ENCODE peak calls at places on chromosomes 5 and 9, in seven cellular contexts. P is H1, E is HepG2, Z is A549, G is HCT116, X is IMR-90, Q is GM12878. T is an unnamed sample.

GRCh38 chr5:100430268-100430900 is 104.8 kb upstream of the FAM174A start:
- DNase-seq in P (no peak), E (peak), Z (peak), G (peak), X (peak), Q (peak), T (peak)

GRCh38 chr9:110095238-110095637 is 112.7 kb downstream of the C9orf152 start:
- DNase-seq in P (no peak), E (no peak), Z (no peak), G (no peak), X (peak), Q (no peak), T (no peak)

GRCh38 chr9:126682928-126683697 is 69.4 kb downstream of the LMX1B start:
- DNase-seq in P (no peak), E (no peak), Z (no peak), G (no peak), X (no peak), Q (no peak), T (no peak)

GRCh38 chr5:16742938-16743337 is 126.1 kb upstream of the RETREG1 start:
- DNase-seq in P (no peak), E (peak), Z (no peak), G (no peak), X (peak), Q (no peak), T (no peak)

GRCh38 chr5:122195784-122196394 is 66.5 kb downstream of the ZNF474 start:
- DNase-seq in P (no peak), E (peak), Z (peak), G (peak), X (peak), Q (no peak), T (peak)

GRCh38 chr5:93062548-93062947 is 518.5 kb downstream of the NR2F1-AS1 start:
- DNase-seq in P (no peak), E (no peak), Z (peak), G (no peak), X (no peak), Q (no peak), T (no peak)

GRCh38 chr9:89544280-89544664 is 46.4 kb upstream of the SEMA4D start:
- DNase-seq in P (no peak), E (no peak), Z (no peak), G (no peak), X (no peak), Q (no peak), T (no peak)

GRCh38 chr9:6090272-6090671 is 74.8 kb upstream of the RANBP6 start:
- DNase-seq in P (no peak), E (no peak), Z (no peak), G (no peak), X (no peak), Q (no peak), T (no peak)

GRCh38 chr5:128596071-128596470 is 58.0 kb upstream of the FBN2 start:
- DNase-seq in P (no peak), E (no peak), Z (no peak), G (no peak), X (peak), Q (no peak), T (no peak)

GRCh38 chr5:155711882-155712281 is 615.1 kb upstream of the SGCD start:
- DNase-seq in P (no peak), E (no peak), Z (no peak), G (no peak), X (no peak), Q (no peak), T (no peak)

GRCh38 chr5:79526493-79526892 is 12.6 kb upstream of the HOMER1 start:
- DNase-seq in P (no peak), E (no peak), Z (no peak), G (no peak), X (no peak), Q (no peak), T (no peak)

GRCh38 chr9:24096756-24097155 is 270.7 kb upstream of the ELAVL2 start:
- DNase-seq in P (no peak), E (no peak), Z (no peak), G (no peak), X (no peak), Q (no peak), T (no peak)

GRCh38 chr5:102498271-102499034 is at the start of gene SLCO6A1:
- DNase-seq in P (no peak), E (no peak), Z (no peak), G (no peak), X (no peak), Q (no peak), T (peak)

GRCh38 chr5:88450239-88450638 is 181.6 kb upstream of the TMEM161B start:
- DNase-seq in P (no peak), E (no peak), Z (no peak), G (no peak), X (no peak), Q (no peak), T (no peak)

GRCh38 chr9:114303977-114304376 is 18.9 kb upstream of the ORM1 start:
- DNase-seq in P (no peak), E (no peak), Z (no peak), G (no peak), X (no peak), Q (no peak), T (no peak)

GRCh38 chr9:106298997-106299396 is 564.0 kb upstream of the ZNF462 start:
- DNase-seq in P (no peak), E (no peak), Z (no peak), G (no peak), X (no peak), Q (no peak), T (no peak)

GRCh38 chr5:56321236-56321881 is 88.2 kb upstream of the ANKRD55 start:
- DNase-seq in P (no peak), E (no peak), Z (no peak), G (no peak), X (no peak), Q (no peak), T (no peak)
- TF ChIP-seq CEBPB in P (no peak), E (no peak), Z (no peak), G (no peak), X (no peak), Q (no peak), T (no peak)

GRCh38 chr9:118558026-118558425 is 811.2 kb downstream of the BRINP1 start:
- DNase-seq in P (no peak), E (no peak), Z (no peak), G (no peak), X (no peak), Q (no peak), T (no peak)
- TF ChIP-seq CEBPB in P (no peak), E (no peak), Z (no peak), G (no peak), X (no peak), Q (no peak), T (no peak)

GRCh38 chr5:141490771-141491170 is 1.9 kb downstream of the PCDHGC5 start:
- DNase-seq in P (no peak), E (no peak), Z (no peak), G (no peak), X (no peak), Q (no peak), T (no peak)

GRCh38 chr5:141487131-141487530 is 1.8 kb upstream of the PCDHGC5 start:
- DNase-seq in P (no peak), E (no peak), Z (no peak), G (no peak), X (no peak), Q (no peak), T (no peak)

GRCh38 chr5:141490271-141490670 is 1.4 kb downstream of the PCDHGC5 start:
- DNase-seq in P (no peak), E (no peak), Z (no peak), G (no peak), X (no peak), Q (no peak), T (no peak)

GRCh38 chr5:141489841-141490240 is 960 bp downstream of the PCDHGC5 start:
- DNase-seq in P (no peak), E (no peak), Z (no peak), G (no peak), X (no peak), Q (no peak), T (no peak)

GRCh38 chr5:141488591-141489478 is at the start of gene PCDHGC5:
- DNase-seq in P (no peak), E (no peak), Z (no peak), G (no peak), X (peak), Q (no peak), T (no peak)
- TF ChIP-seq CEBPB in P (no peak), E (no peak), Z (no peak), G (no peak), X (no peak), Q (no peak), T (no peak)

GRCh38 chr5:66904189-66904588 is 292.4 kb downstream of the CD180 start:
- DNase-seq in P (peak), E (no peak), Z (no peak), G (no peak), X (no peak), Q (no peak), T (no peak)
- TF ChIP-seq CEBPB in P (no peak), E (no peak), Z (no peak), G (no peak), X (no peak), Q (no peak), T (no peak)

GRCh38 chr9:16873131-16873787 is 2.8 kb upstream of the BNC2 start:
- DNase-seq in P (no peak), E (no peak), Z (peak), G (no peak), X (peak), Q (no peak), T (no peak)
- TF ChIP-seq CEBPB in P (no peak), E (no peak), Z (no peak), G (no peak), X (no peak), Q (no peak), T (no peak)

GRCh38 chr9:16406536-16407225 is 463.8 kb downstream of the BNC2 start:
- DNase-seq in P (no peak), E (no peak), Z (no peak), G (no peak), X (no peak), Q (no peak), T (no peak)

GRCh38 chr9:16413509-16414016 is 456.9 kb downstream of the BNC2 start:
- DNase-seq in P (no peak), E (peak), Z (peak), G (no peak), X (peak), Q (no peak), T (no peak)

GRCh38 chr9:16414451-16414850 is 456.0 kb downstream of the BNC2 start:
- DNase-seq in P (no peak), E (no peak), Z (peak), G (no peak), X (no peak), Q (no peak), T (no peak)

GRCh38 chr9:16405421-16405820 is 465.0 kb downstream of the BNC2 start:
- DNase-seq in P (no peak), E (no peak), Z (no peak), G (no peak), X (no peak), Q (no peak), T (no peak)

GRCh38 chr9:16410601-16411285 is 459.7 kb downstream of the BNC2 start:
- DNase-seq in P (no peak), E (no peak), Z (peak), G (no peak), X (peak), Q (no peak), T (no peak)
- TF ChIP-seq CEBPB in P (no peak), E (no peak), Z (no peak), G (no peak), X (no peak), Q (no peak), T (no peak)

GRCh38 chr5:150670275-150670960 is 9.4 kb downstream of the MYOZ3 start:
- DNase-seq in P (no peak), E (no peak), Z (no peak), G (no peak), X (no peak), Q (no peak), T (no peak)

GRCh38 chr5:150670961-150671337 is 9.9 kb downstream of the MYOZ3 start:
- DNase-seq in P (no peak), E (no peak), Z (no peak), G (no peak), X (no peak), Q (no peak), T (no peak)

GRCh38 chr5:150672884-150673275 is 11.8 kb downstream of the MYOZ3 start:
- DNase-seq in P (no peak), E (no peak), Z (no peak), G (no peak), X (no peak), Q (no peak), T (no peak)

GRCh38 chr5:150672237-150672883 is 11.3 kb downstream of the MYOZ3 start:
- DNase-seq in P (peak), E (no peak), Z (no peak), G (no peak), X (no peak), Q (no peak), T (peak)

GRCh38 chr5:150671509-150672236 is 10.6 kb downstream of the MYOZ3 start:
- DNase-seq in P (no peak), E (no peak), Z (no peak), G (no peak), X (no peak), Q (no peak), T (peak)
- TF ChIP-seq CEBPB in P (no peak), E (no peak), Z (no peak), G (no peak), X (no peak), Q (no peak), T (no peak)

GRCh38 chr9:115672477-115673316 is 480.9 kb upstream of the PAPPA start:
- DNase-seq in P (no peak), E (peak), Z (peak), G (no peak), X (peak), Q (no peak), T (no peak)
- TF ChIP-seq CEBPB in P (no peak), E (no peak), Z (peak), G (peak), X (peak), Q (no peak), T (no peak)

T was measured in K562.